ENCODE peak calls at places on chromosomes 11 and 22, in nine cellular contexts. J, E, B, L, Z, W, D, P and I are unnamed samples.
A peak's percentile ranks its signal among the peaks of the same experiment; 100 is the strongest.

GRCh38 chr11:69183613-69184012 is 27.9 kb downstream of the SMIM38 start:
- DNase-seq in J (no peak), E (no peak), B (no peak), L (no peak), Z (no peak), W (no peak), D (no peak), P (no peak), I (no peak)

GRCh38 chr22:26466196-26466595 is 17.4 kb downstream of the HPS4 start:
- DNase-seq in J (peak; percentile 11), E (no peak), B (no peak), L (no peak), Z (no peak), W (no peak), D (no peak), P (no peak), I (no peak)

GRCh38 chr11:12353534-12353933 is 23.8 kb upstream of the PARVA start:
- DNase-seq in J (no peak), E (no peak), B (no peak), L (no peak), Z (no peak), W (no peak), D (no peak), P (no peak), I (no peak)

GRCh38 chr11:74870485-74870884 is 78.4 kb downstream of the XRRA1 start:
- DNase-seq in J (peak; percentile 72), E (no peak), B (no peak), L (peak; percentile 61), Z (no peak), W (no peak), D (peak; percentile 56), P (peak; percentile 71), I (peak; percentile 15)

GRCh38 chr11:62217191-62217748 is 8.8 kb downstream of the SCGB2A1 start:
- DNase-seq in J (peak; percentile 7), E (no peak), B (no peak), L (peak; percentile 28), Z (no peak), W (no peak), D (peak; percentile 32), P (peak; percentile 49), I (peak; percentile 27)

GRCh38 chr11:126491092-126491491 is 135.6 kb downstream of the ST3GAL4 start:
- DNase-seq in J (no peak), E (no peak), B (no peak), L (no peak), Z (no peak), W (no peak), D (peak; percentile 71), P (no peak), I (no peak)

GRCh38 chr11:70265341-70265740 is 5.1 kb upstream of the PPFIA1 start:
- DNase-seq in J (no peak), E (no peak), B (no peak), L (no peak), Z (no peak), W (no peak), D (peak; percentile 28), P (no peak), I (no peak)

GRCh38 chr11:126072821-126073594 is 10.3 kb upstream of the CDON start:
- DNase-seq in J (no peak), E (no peak), B (no peak), L (no peak), Z (no peak), W (no peak), D (no peak), P (no peak), I (no peak)

GRCh38 chr22:27850000-27850465 is 48.5 kb upstream of the MN1 start:
- DNase-seq in J (no peak), E (no peak), B (no peak), L (no peak), Z (no peak), W (no peak), D (no peak), P (peak; percentile 80), I (peak; percentile 53)

GRCh38 chr22:49087163-49087562 is 740.5 kb downstream of the BRD1 start:
- DNase-seq in J (no peak), E (no peak), B (no peak), L (no peak), Z (no peak), W (no peak), D (no peak), P (no peak), I (no peak)

GRCh38 chr11:128552783-128553661 is 34.3 kb downstream of the ETS1 start:
- DNase-seq in J (no peak), E (no peak), B (no peak), L (peak; percentile 81), Z (peak; percentile 83), W (peak; percentile 33), D (no peak), P (peak; percentile 72), I (peak; percentile 70)

GRCh38 chr22:43225609-43226008 is 38.7 kb upstream of the TTLL12 start:
- DNase-seq in J (no peak), E (no peak), B (no peak), L (no peak), Z (no peak), W (no peak), D (no peak), P (no peak), I (no peak)

GRCh38 chr11:113339909-113340569 is 25.7 kb downstream of the TTC12 start:
- DNase-seq in J (no peak), E (no peak), B (no peak), L (no peak), Z (no peak), W (no peak), D (no peak), P (no peak), I (no peak)

GRCh38 chr22:20940904-20941385 is 23.7 kb downstream of the CRKL start:
- DNase-seq in J (no peak), E (no peak), B (no peak), L (no peak), Z (no peak), W (no peak), D (no peak), P (no peak), I (no peak)

GRCh38 chr11:93704237-93704636 is 37.1 kb downstream of the TAF1D start:
- DNase-seq in J (no peak), E (no peak), B (no peak), L (no peak), Z (no peak), W (no peak), D (no peak), P (no peak), I (no peak)

GRCh38 chr22:21634081-21634480 is 1.5 kb downstream of the CCDC116 start:
- DNase-seq in J (no peak), E (no peak), B (no peak), L (no peak), Z (no peak), W (no peak), D (peak; percentile 51), P (no peak), I (no peak)

GRCh38 chr11:60786811-60787567 is 1.9 kb downstream of the MS4A10 start:
- DNase-seq in J (peak; percentile 95), E (peak; percentile 36), B (peak; percentile 45), L (no peak), Z (peak; percentile 89), W (no peak), D (no peak), P (peak; percentile 93), I (peak; percentile 14)

GRCh38 chr22:49645791-49646550 is 181.7 kb downstream of the BRD1 start:
- DNase-seq in J (no peak), E (no peak), B (no peak), L (no peak), Z (no peak), W (no peak), D (no peak), P (no peak), I (no peak)

GRCh38 chr11:121334973-121335711 is 42.6 kb downstream of the SC5D start:
- DNase-seq in J (no peak), E (no peak), B (no peak), L (no peak), Z (no peak), W (no peak), D (no peak), P (peak; percentile 2), I (peak; percentile 11)